ENCODE peak calls at places on chromosomes 3 and 15, in seven cellular contexts. B, E, N, A, F, H and J are unnamed samples.

GRCh38 chr3:170049146-170050000 is 11.6 kb downstream of the GPR160 start:
- DNase-seq in A (no peak), E (peak; percentile 66), H (peak; percentile 69), B (peak; percentile 85), F (no peak), N (no peak), J (no peak)

GRCh38 chr3:72310028-72310987 is 525.4 kb upstream of the PROK2 start:
- DNase-seq in E (peak; percentile 80), A (peak; percentile 76), N (no peak), B (peak; percentile 16), H (peak; percentile 86), F (no peak), J (no peak)

GRCh38 chr15:92068121-92068520 is 214.6 kb downstream of the SLCO3A1 start:
- DNase-seq in A (no peak), E (no peak), N (no peak), B (no peak), F (no peak), H (no peak), J (no peak)

GRCh38 chr15:68582864-68583263 is 4.1 kb downstream of the CORO2B start:
- DNase-seq in A (no peak), B (no peak), F (no peak), N (no peak), H (no peak), E (no peak), J (no peak)

GRCh38 chr3:177211503-177212277 is 14.4 kb upstream of the TBL1XR1 start:
- DNase-seq in A (peak; percentile 85), F (no peak), H (no peak), E (no peak), B (peak; percentile 71), N (no peak), J (no peak)

GRCh38 chr15:32676095-32676643 is 34.7 kb downstream of the SCG5 start:
- DNase-seq in E (no peak), B (no peak), H (no peak), N (no peak), F (no peak), A (peak; percentile 35), J (no peak)

GRCh38 chr3:156769661-156770654 is 56.2 kb upstream of the LEKR1 start:
- DNase-seq in E (no peak), H (no peak), A (no peak), F (no peak), N (no peak), B (no peak), J (no peak)

GRCh38 chr15:88657326-88658069 is 18.7 kb downstream of the ISG20 start:
- DNase-seq in A (peak; percentile 10), E (peak; percentile 74), N (no peak), F (no peak), H (peak; percentile 44), B (peak; percentile 63), J (no peak)

GRCh38 chr3:188553569-188553968 is 399.6 kb downstream of the LPP start:
- DNase-seq in H (no peak), F (no peak), E (no peak), A (no peak), N (peak; percentile 70), B (no peak), J (no peak)

GRCh38 chr3:193853511-193854219 is 260.7 kb downstream of the OPA1 start:
- DNase-seq in H (no peak), A (no peak), F (no peak), N (no peak), E (no peak), B (peak; percentile 90), J (no peak)

GRCh38 chr15:64443747-64444621 is 16.4 kb upstream of the ZNF609 start:
- DNase-seq in E (peak; percentile 46), A (no peak), F (no peak), N (no peak), H (peak; percentile 79), B (peak; percentile 84), J (no peak)

GRCh38 chr3:196179380-196180308 is 31.6 kb downstream of the ZDHHC19 start:
- DNase-seq in A (peak; percentile 67), N (peak; percentile 81), H (peak; percentile 66), F (peak; percentile 91), B (no peak), E (peak; percentile 70), J (peak; percentile 62)

GRCh38 chr3:114706591-114707224 is 412.9 kb downstream of the TIGIT start:
- DNase-seq in N (no peak), B (peak; percentile 18), F (no peak), A (no peak), E (peak; percentile 20), H (peak; percentile 56), J (no peak)

GRCh38 chr3:151931171-151931570 is 57.7 kb downstream of the SUCNR1 start:
- DNase-seq in H (no peak), F (no peak), E (peak; percentile 53), B (no peak), N (no peak), A (no peak), J (no peak)

GRCh38 chr15:92693922-92694331 is 38.4 kb upstream of the FAM174B start:
- DNase-seq in E (no peak), B (peak; percentile 49), N (no peak), H (peak; percentile 13), F (no peak), A (peak; percentile 19), J (no peak)

GRCh38 chr3:10554746-10555145 is 49.4 kb upstream of the ATP2B2 start:
- DNase-seq in F (no peak), E (no peak), N (no peak), B (no peak), H (no peak), A (no peak), J (no peak)

GRCh38 chr15:22902981-22903380 is 64.5 kb downstream of the NIPA2 start:
- DNase-seq in B (no peak), N (no peak), A (no peak), H (no peak), F (no peak), E (no peak), J (no peak)

GRCh38 chr15:92159906-92160841 is 233.5 kb upstream of the ST8SIA2 start:
- DNase-seq in F (no peak), B (no peak), H (no peak), A (no peak), N (no peak), E (no peak), J (no peak)

GRCh38 chr15:94070341-94071275 is 160.8 kb upstream of the MCTP2 start:
- DNase-seq in E (no peak), A (no peak), H (peak; percentile 12), N (no peak), B (peak; percentile 84), F (no peak), J (no peak)

GRCh38 chr3:105997800-105998526 is 129.2 kb upstream of the CBLB start:
- DNase-seq in H (peak; percentile 93), B (peak; percentile 70), A (no peak), N (no peak), E (peak; percentile 59), F (no peak), J (no peak)

GRCh38 chr3:86801921-86802320 is 189.0 kb downstream of the VGLL3 start:
- DNase-seq in H (peak; percentile 43), B (no peak), N (no peak), A (no peak), E (no peak), F (no peak), J (no peak)

GRCh38 chr15:76823903-76824302 is 81.2 kb downstream of the SCAPER start:
- DNase-seq in A (peak; percentile 95), E (no peak), H (no peak), F (no peak), B (no peak), N (no peak), J (no peak)

GRCh38 chr15:73800662-73801345 is 47.7 kb upstream of the INSYN1 start:
- DNase-seq in H (peak; percentile 79), A (peak; percentile 24), E (peak; percentile 71), F (no peak), N (no peak), B (peak; percentile 39), J (no peak)

GRCh38 chr3:112615942-112616731 is 24.8 kb downstream of the CCDC80 start:
- DNase-seq in B (no peak), A (no peak), N (no peak), H (no peak), E (no peak), F (no peak), J (no peak)

GRCh38 chr3:58041826-58042324 is 33.7 kb downstream of the FLNB start:
- DNase-seq in F (no peak), A (no peak), E (peak; percentile 43), H (peak; percentile 94), N (peak; percentile 24), B (no peak), J (no peak)

GRCh38 chr15:81331600-81331999 is 7.7 kb upstream of the STARD5 start:
- DNase-seq in N (no peak), B (no peak), A (no peak), E (no peak), F (no peak), H (no peak), J (no peak)

GRCh38 chr15:88238618-88239430 is 17.7 kb downstream of the NTRK3 start:
- DNase-seq in N (no peak), E (no peak), B (no peak), H (peak; percentile 65), A (no peak), F (no peak), J (no peak)